ENCODE peak calls at places on chromosome 18, in nine cellular contexts. X, K, O, U, W, F, C, M and J are unnamed samples. For H3K36me3, the result is how much of the 10 kb centered on the place peaks cover.

GRCh38 chr18:774811-775210 is 37.2 kb downstream of the YES1 start:
- DNase-seq in F (no peak), W (no peak), U (no peak), M (no peak), X (no peak), C (peak), K (no peak), O (peak), J (no peak)

GRCh38 chr18:27803957-27804356 is 373.0 kb downstream of the CDH2 start:
- DNase-seq in M (no peak), X (no peak), C (no peak), W (no peak), F (no peak), O (no peak), K (no peak), U (no peak), J (no peak)

GRCh38 chr18:58860747-58861224 is 3.9 kb upstream of the ZNF532 start:
- DNase-seq in M (no peak), C (no peak), U (no peak), F (no peak), X (no peak), W (no peak), K (no peak), O (no peak), J (no peak)

GRCh38 chr18:11733031-11733430 is 44.0 kb downstream of the GNAL start:
- DNase-seq in M (peak), F (peak), X (peak), W (peak), U (peak), K (peak), C (peak), O (peak), J (peak)

GRCh38 chr18:78743078-78743477 is 236.5 kb upstream of the SALL3 start:
- DNase-seq in W (no peak), O (no peak), M (no peak), F (no peak), X (peak), C (no peak), U (no peak), K (no peak), J (no peak)

GRCh38 chr18:5568416-5568815 is 24.6 kb upstream of the EPB41L3 start:
- DNase-seq in C (no peak), F (no peak), U (no peak), X (no peak), M (no peak), K (no peak), W (no peak), O (no peak), J (no peak)

GRCh38 chr18:37107748-37108522 is 279.0 kb downstream of the KIAA1328 start:
- DNase-seq in M (no peak), X (no peak), F (no peak), O (no peak), C (no peak), W (no peak), U (no peak), K (no peak), J (no peak)

GRCh38 chr18:76806301-76806700 is 16.1 kb upstream of the ZNF236 start:
- DNase-seq in U (no peak), F (no peak), K (no peak), M (no peak), O (no peak), C (no peak), W (no peak), X (no peak), J (no peak)

GRCh38 chr18:78292602-78293001 is 687.0 kb upstream of the SALL3 start:
- DNase-seq in K (no peak), O (no peak), X (no peak), W (no peak), C (no peak), U (no peak), M (no peak), F (no peak), J (no peak)

GRCh38 chr18:45357681-45358470 is 257.4 kb upstream of the SLC14A2 start:
- DNase-seq in W (no peak), M (no peak), U (no peak), C (no peak), O (no peak), K (no peak), X (no peak), F (no peak), J (no peak)

GRCh38 chr18:76203552-76203951 is 291.5 kb downstream of the ZNF516 start:
- DNase-seq in X (no peak), W (no peak), C (no peak), U (no peak), K (no peak), F (no peak), O (no peak), M (no peak), J (no peak)

GRCh38 chr18:4096501-4096900 is 358.6 kb downstream of the DLGAP1 start:
- DNase-seq in O (no peak), C (no peak), K (no peak), F (no peak), X (no peak), W (no peak), U (no peak), M (no peak), J (no peak)

GRCh38 chr18:30328839-30329238 is 713.7 kb downstream of the DSC3 start:
- DNase-seq in C (no peak), K (no peak), M (no peak), O (no peak), W (no peak), X (no peak), U (no peak), F (no peak), J (no peak)

GRCh38 chr18:76524900-76525698 is 30.1 kb upstream of the ZNF516 start:
- DNase-seq in O (peak), F (peak), K (peak), M (no peak), C (no peak), W (no peak), X (no peak), U (no peak), J (peak)

GRCh38 chr18:78913830-78914585 is 65.6 kb upstream of the SALL3 start:
- DNase-seq in O (no peak), M (no peak), F (no peak), U (no peak), X (no peak), W (peak), K (no peak), C (no peak), J (no peak)

GRCh38 chr18:1668284-1668683 is 763.6 kb downstream of the ADCYAP1 start:
- DNase-seq in K (no peak), U (no peak), F (no peak), C (no peak), M (no peak), X (no peak), W (no peak), O (no peak), J (no peak)

GRCh38 chr18:34491719-34492118 is 218.4 kb upstream of the DTNA start:
- DNase-seq in U (no peak), W (no peak), C (no peak), O (no peak), X (no peak), M (no peak), F (no peak), K (no peak), J (no peak)

GRCh38 chr18:6752200-6752873 is 22.8 kb downstream of the ARHGAP28 start:
- DNase-seq in U (no peak), K (no peak), M (no peak), W (no peak), C (no peak), O (no peak), X (no peak), F (no peak), J (no peak)

GRCh38 chr18:35322486-35323258 is 21.5 kb downstream of the ZNF24 start:
- DNase-seq in X (no peak), M (no peak), K (no peak), F (no peak), W (no peak), O (no peak), C (peak), U (no peak), J (no peak)

GRCh38 chr18:31040982-31041345 is 1.6 kb downstream of the DSC3 start:
- DNase-seq in F (no peak), X (no peak), W (no peak), K (no peak), C (no peak), U (no peak), M (no peak), O (no peak), J (no peak)

GRCh38 chr18:9869713-9870430 is 15.9 kb upstream of the TXNDC2 start:
- DNase-seq in X (no peak), F (no peak), M (no peak), C (peak), W (no peak), K (no peak), U (no peak), O (peak), J (peak)

GRCh38 chr18:52979888-52980287 is 639.9 kb downstream of the DCC start:
- DNase-seq in M (no peak), K (no peak), X (no peak), O (no peak), C (no peak), F (no peak), U (no peak), W (no peak), J (no peak)

GRCh38 chr18:77103991-77104521 is 28.5 kb downstream of the MBP start:
- DNase-seq in C (no peak), U (no peak), O (no peak), K (no peak), X (no peak), M (no peak), W (no peak), F (no peak), J (no peak)

GRCh38 chr18:55402731-55403405 is 185.1 kb downstream of the TCF4 start:
- DNase-seq in M (no peak), U (no peak), F (no peak), C (no peak), K (no peak), W (no peak), X (no peak), O (no peak), J (no peak)

GRCh38 chr18:37612519-37612918 is 46.9 kb upstream of the CELF4 start:
- DNase-seq in X (no peak), M (peak), F (no peak), K (no peak), O (no peak), U (no peak), W (peak), C (no peak), J (no peak)

GRCh38 chr18:55275042-55275897 is 312.7 kb downstream of the TCF4 start:
- DNase-seq in O (no peak), F (peak), C (no peak), W (no peak), K (peak), X (no peak), M (no peak), U (no peak), J (no peak)

GRCh38 chr18:61323951-61324350 is 9.3 kb upstream of the CDH20 start:
- DNase-seq in M (no peak), C (no peak), U (no peak), F (no peak), O (no peak), W (no peak), K (no peak), X (no peak), J (no peak)

GRCh38 chr18:42798606-42799005 is 316.9 kb downstream of the RIT2 start:
- DNase-seq in U (no peak), M (no peak), C (no peak), W (no peak), X (no peak), O (no peak), F (no peak), K (no peak), J (no peak)

GRCh38 chr18:11553098-11553940 is 56.1 kb upstream of the SLC35G4 start:
- DNase-seq in X (no peak), O (peak), C (peak), W (peak), F (no peak), U (no peak), M (peak), K (peak), J (no peak)

DNA sequence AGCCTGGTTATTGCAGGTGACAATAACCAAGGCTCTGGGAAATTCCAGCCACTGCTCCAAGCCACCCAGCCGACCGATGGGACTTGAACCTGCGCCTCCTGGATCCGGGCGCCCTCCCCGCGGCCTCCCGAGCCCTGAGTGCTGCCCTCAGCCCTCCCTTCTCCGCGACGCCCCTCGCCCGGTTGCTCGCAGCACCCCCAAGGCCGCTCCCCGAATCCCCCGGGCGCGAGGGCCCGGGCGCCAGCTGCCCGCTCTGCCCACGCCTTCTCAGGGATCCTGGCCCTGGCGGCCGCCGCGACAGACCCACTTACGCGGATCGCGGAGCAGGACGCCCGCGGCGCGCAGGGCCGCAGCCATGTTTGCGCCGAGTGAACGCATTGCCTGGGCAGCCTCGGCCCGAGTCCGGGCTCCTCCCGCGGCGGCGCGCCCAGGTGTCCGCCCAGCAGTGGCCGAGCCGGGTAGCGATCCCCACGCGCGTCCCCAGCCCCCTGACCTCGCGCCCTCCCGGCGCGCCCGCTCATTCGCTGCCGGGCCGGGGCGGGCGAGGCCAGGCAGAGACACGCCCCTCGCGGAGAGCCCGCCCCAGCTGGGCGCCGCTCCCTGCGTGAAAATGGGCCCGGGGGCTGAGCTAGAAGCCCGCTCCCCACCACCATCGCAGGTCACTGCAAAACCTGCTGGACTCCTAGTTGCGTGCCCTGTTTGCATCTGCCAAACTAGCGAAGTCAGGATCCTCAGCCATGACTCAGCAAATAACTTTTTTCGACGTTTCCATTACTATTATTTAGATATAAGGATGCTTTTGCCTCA is at the start of gene FECH:
- DNase-seq in U (peak), M (peak), C (peak), K (peak), X (peak), O (peak), F (peak), W (peak), J (peak)
- H3K27ac ChIP-seq in U (peak), M (peak), C (peak), K (peak), X (peak), O (peak), F (peak), W (no peak), J (peak)

DNA sequence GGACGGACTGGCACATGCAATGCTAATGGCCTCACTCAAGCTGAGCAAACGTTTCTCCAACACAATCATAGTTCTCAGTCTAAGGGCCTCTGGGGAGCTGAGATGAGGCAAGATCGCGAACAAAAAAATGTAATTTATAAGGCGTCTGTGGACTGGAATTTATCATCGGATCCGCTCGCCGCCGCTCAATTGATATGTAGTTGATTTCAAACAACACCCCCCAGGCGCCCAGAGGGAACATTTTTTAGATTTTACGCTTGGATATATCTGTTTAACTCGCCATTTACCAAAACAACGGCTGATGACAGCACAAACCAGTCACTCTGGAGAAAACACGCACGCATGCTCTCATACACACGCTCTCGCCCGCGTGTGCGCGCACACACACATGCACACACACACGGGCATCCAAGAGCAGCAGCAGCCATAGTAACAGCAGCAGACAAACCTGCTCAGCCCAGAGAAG is 335.8 kb downstream of the SMAD2 start:
- DNase-seq in O (no peak), K (peak), F (no peak), U (no peak), X (no peak), C (no peak), W (no peak), M (no peak), J (no peak)
- TF ChIP-seq EP300 in O (no peak), K (no peak), F (no peak), U (no peak), X (no peak), C (no peak), W (no peak), M (no peak), J (no peak)

GRCh38 chr18:62550746-62551145 is 27.9 kb downstream of the ZCCHC2 start:
- DNase-seq in X (no peak), M (no peak), O (no peak), U (no peak), W (no peak), C (no peak), K (peak), F (no peak), J (no peak)

GRCh38 chr18:62551972-62552513 is 29.2 kb downstream of the ZCCHC2 start:
- DNase-seq in F (no peak), W (no peak), C (no peak), K (no peak), U (no peak), X (no peak), M (no peak), O (no peak), J (no peak)

GRCh38 chr18:62556397-62556796 is 33.6 kb downstream of the ZCCHC2 start:
- DNase-seq in F (no peak), U (no peak), X (no peak), O (no peak), K (no peak), M (no peak), C (no peak), W (no peak), J (no peak)

GRCh38 chr18:62555135-62555534 is 32.3 kb downstream of the ZCCHC2 start:
- DNase-seq in O (no peak), C (peak), X (no peak), W (no peak), M (no peak), K (no peak), U (no peak), F (no peak), J (no peak)

DNA sequence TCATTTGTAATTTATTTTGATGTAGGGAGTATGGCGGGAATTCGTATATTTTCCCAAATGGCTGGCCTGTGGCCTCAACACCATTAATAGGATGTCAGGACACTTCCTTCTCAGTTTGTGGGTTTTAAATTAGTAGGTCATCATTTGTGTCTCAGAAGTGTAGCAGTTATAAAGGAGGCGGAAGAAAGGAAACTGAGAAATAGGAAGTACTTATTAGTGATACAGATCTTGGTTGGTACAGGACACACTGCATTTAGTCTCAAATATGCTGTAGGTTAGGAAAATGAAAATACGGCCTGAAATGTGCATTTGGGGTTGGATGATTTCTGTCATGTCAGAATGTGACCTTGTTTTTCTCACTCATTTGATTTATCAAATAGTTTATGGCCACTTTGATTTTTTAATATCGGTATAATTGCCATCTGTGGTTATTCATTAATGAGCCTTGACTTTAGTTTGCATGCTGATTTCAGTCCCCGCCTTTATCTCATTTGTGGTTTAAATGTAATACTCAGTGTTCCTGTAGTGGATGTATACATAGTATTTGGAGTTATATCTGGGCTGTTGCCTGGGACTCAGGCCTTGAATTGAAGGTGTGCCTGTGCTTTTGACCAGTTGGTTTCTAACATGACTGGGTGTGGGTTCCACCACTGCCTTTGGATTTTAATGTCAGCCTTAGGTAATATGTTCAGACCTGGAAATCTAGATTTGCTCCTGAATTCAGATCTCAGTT is 31.4 kb downstream of the ZCCHC2 start:
- DNase-seq in F (no peak), W (no peak), K (no peak), O (no peak), C (no peak), U (no peak), X (no peak), M (no peak), J (no peak)
- H3K36me3 ChIP-seq in F (half or more), W (under half), K (half or more), O (half or more), C (under half), U (under half), X (half or more), M (under half), J (under half)

DNA sequence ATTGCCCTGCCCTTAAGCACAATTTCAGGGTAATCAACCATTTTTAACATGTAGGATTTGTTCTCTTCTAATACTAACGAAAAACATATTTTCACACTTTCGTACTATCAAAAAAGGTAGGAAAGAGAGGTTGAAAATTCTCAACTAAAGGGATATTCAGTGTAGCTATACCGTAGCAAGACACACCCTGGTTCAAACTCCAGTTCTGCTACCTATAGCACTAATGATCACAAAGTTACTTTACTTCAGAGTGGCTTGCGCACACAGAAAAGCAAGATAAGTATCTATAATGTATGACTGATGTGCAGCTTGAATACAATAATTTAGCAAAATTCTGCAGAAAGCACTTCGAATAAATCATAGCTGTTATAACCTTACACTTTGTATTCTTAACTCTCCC is 125.8 kb upstream of the CD226 start:
- DNase-seq in O (no peak), W (no peak), K (no peak), X (no peak), M (no peak), U (no peak), F (no peak), C (no peak), J (no peak)
- H3K27ac ChIP-seq in O (no peak), W (no peak), K (no peak), X (no peak), M (no peak), U (no peak), F (no peak), C (no peak), J (no peak)

GRCh38 chr18:48412339-48412929 is 3.3 kb upstream of the ZBTB7C start:
- DNase-seq in O (peak), C (peak), W (no peak), U (no peak), M (no peak), X (no peak), K (no peak), F (no peak), J (peak)
- TF ChIP-seq EP300 in O (no peak), C (no peak), W (no peak), U (no peak), M (no peak), X (no peak), K (no peak), F (no peak), J (no peak)

DNA sequence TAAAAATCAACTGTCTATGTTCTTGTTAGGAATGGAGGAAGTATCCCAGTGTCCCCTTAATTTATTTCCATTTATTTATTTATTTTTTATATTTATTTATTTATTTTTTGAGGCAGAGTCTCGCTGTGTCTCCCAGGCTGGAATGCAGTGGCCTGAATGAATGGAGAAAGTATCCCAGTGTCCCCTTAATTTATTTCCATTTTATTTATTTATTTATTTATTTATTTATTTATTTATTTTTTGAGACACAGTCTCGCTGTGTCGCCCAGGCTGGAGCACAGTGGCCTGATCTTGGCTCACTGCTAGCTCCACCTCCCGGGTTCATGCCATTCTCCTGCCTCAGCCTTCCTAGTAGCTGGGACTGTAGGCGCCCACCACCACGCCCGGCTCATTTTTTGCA is 34.1 kb downstream of the MIB1 start:
- DNase-seq in X (no peak), M (no peak), O (no peak), C (no peak), K (no peak), W (no peak), F (no peak), U (no peak), J (no peak)
- H3K36me3 ChIP-seq in X (under half), M (under half), O (under half), C (under half), K (half or more), W (under half), F (under half), U (under half), J (under half)